ENCODE peak calls at places on chromosomes 16 and 17, in four cellular contexts. One of them, this sample, is unnamed.

GRCh38 chr17:75390982-75391381 is 14.5 kb downstream of the GRB2 start:
- DNase-seq in C1 segment of cervical spinal cord: no peak
- DNase-seq in stomach: no peak
- DNase-seq in NCI-H460: no peak
- DNase-seq in this sample: no peak

GRCh38 chr17:78903101-78903779 is at the start of gene CEP295NL:
- DNase-seq in C1 segment of cervical spinal cord: no peak
- DNase-seq in stomach: no peak
- DNase-seq in NCI-H460: no peak
- DNase-seq in this sample: no peak

GRCh38 chr17:69695646-69696045 is 281.1 kb downstream of the MAP2K6 start:
- DNase-seq in NCI-H460: no peak
- DNase-seq in C1 segment of cervical spinal cord: no peak
- DNase-seq in stomach: no peak
- DNase-seq in this sample: no peak

GRCh38 chr16:1651509-1652342 is 26.4 kb upstream of the JPT2 start:
- DNase-seq in NCI-H460: no peak
- DNase-seq in C1 segment of cervical spinal cord: no peak
- DNase-seq in stomach: no peak
- DNase-seq in this sample: no peak

GRCh38 chr17:45936610-45937009 is 42.3 kb downstream of the MAPT start:
- DNase-seq in stomach: no peak
- DNase-seq in NCI-H460: no peak
- DNase-seq in C1 segment of cervical spinal cord: no peak
- DNase-seq in this sample: no peak

GRCh38 chr16:82037666-82038065 is 2.6 kb downstream of the HSD17B2 start:
- DNase-seq in NCI-H460: no peak
- DNase-seq in C1 segment of cervical spinal cord: no peak
- DNase-seq in stomach: no peak
- DNase-seq in this sample: no peak

GRCh38 chr16:10876799-10877341 is at the start of gene CIITA:
- DNase-seq in NCI-H460: no peak
- DNase-seq in stomach: peak; percentile 89
- DNase-seq in C1 segment of cervical spinal cord: no peak
- DNase-seq in this sample: peak; percentile 52

GRCh38 chr17:57938061-57938502 is 17.1 kb downstream of the CUEDC1 start:
- DNase-seq in C1 segment of cervical spinal cord: no peak
- DNase-seq in NCI-H460: no peak
- DNase-seq in stomach: no peak
- DNase-seq in this sample: no peak

This sample was measured in AG09319.